ENCODE peak calls at places on chromosomes 11 and 22, in five cellular contexts. W is stimulated activated CD8-positive, alpha-beta memory T cell treated with anti-CD3 and anti-CD28 coated beads, Interleukin-4, amount 100 ng/mL, for 24 hours; N is C1 segment of cervical spinal cord; E is NCI-H69; H is Right ventricle myocardium superior. Y is an unnamed sample.

GRCh38 chr22:49327411-49327810 is 500.3 kb downstream of the BRD1 start:
- DNase-seq in W (no peak), N (no peak), E (no peak), H (no peak), Y (no peak)

GRCh38 chr11:39628311-39628710 is 1831.1 kb downstream of the LRRC4C start:
- DNase-seq in W (no peak), N (no peak), E (no peak), H (no peak), Y (no peak)

GRCh38 chr11:112831969-112832368 is 129.3 kb upstream of the NCAM1 start:
- DNase-seq in W (no peak), N (no peak), E (no peak), H (no peak), Y (no peak)

GRCh38 chr11:132028380-132029240 is 658.2 kb downstream of the NTM start:
- DNase-seq in W (no peak), N (no peak), E (peak; percentile 86), H (no peak), Y (peak; percentile 17)

GRCh38 chr22:31020334-31020733 is 51.3 kb downstream of the TUG1 start:
- DNase-seq in W (no peak), N (no peak), E (no peak), H (no peak), Y (no peak)

GRCh38 chr11:20015529-20016427 is 144.5 kb downstream of the DBX1 start:
- DNase-seq in W (no peak), N (no peak), E (peak; percentile 41), H (no peak), Y (no peak)

GRCh38 chr11:125948278-125949051 is 2.6 kb downstream of the VSIG10L2 start:
- DNase-seq in W (no peak), N (no peak), E (no peak), H (no peak), Y (no peak)

GRCh38 chr11:112931686-112932085 is 29.5 kb upstream of the NCAM1 start:
- DNase-seq in W (no peak), N (no peak), E (peak; percentile 14), H (no peak), Y (no peak)

GRCh38 chr11:1486054-1486825 is at the start of gene MOB2:
- DNase-seq in W (no peak), N (no peak), E (peak; percentile 72), H (peak; percentile 61), Y (peak; percentile 70)

GRCh38 chr11:2547806-2548205 is 103.0 kb downstream of the KCNQ1 start:
- DNase-seq in W (no peak), N (no peak), E (no peak), H (peak; percentile 35), Y (no peak)

GRCh38 chr11:80980221-80980620 is 1539.4 kb upstream of the TENM4 start:
- DNase-seq in W (no peak), N (no peak), E (peak; percentile 24), H (no peak), Y (no peak)

GRCh38 chr22:35506259-35506570 is 34.4 kb upstream of the RASD2 start:
- DNase-seq in W (no peak), N (no peak), E (no peak), H (no peak), Y (no peak)

GRCh38 chr11:76048763-76049162 is 157.5 kb downstream of the WNT11 start:
- DNase-seq in W (no peak), N (no peak), E (peak; percentile 56), H (no peak), Y (no peak)

GRCh38 chr22:46813816-46814597 is 51.6 kb downstream of the TBC1D22A start:
- DNase-seq in W (no peak), N (no peak), E (no peak), H (no peak), Y (no peak)

GRCh38 chr22:50269573-50270301 is 443 bp downstream of the MAPK11 start:
- DNase-seq in W (peak; percentile 28), N (no peak), E (peak; percentile 82), H (peak; percentile 71), Y (peak; percentile 82)

GRCh38 chr11:26649884-26650283 is 72.0 kb downstream of the SLC5A12 start:
- DNase-seq in W (no peak), N (peak; percentile 0), E (peak; percentile 89), H (no peak), Y (peak; percentile 32)